ENCODE peak calls at places on chromosomes 11 and 22, in four cellular contexts. C is kidney epithelial cell, A is SJCRH30, R is left ventricle myocardium superior. E is an unnamed sample.

GRCh38 chr11:120771551-120772060 is 252.3 kb upstream of the TBCEL start:
- DNase-seq in A (no peak), R (no peak), C (no peak), E (no peak)

GRCh38 chr22:36377022-36377631 is 10.6 kb downstream of the MYH9 start:
- DNase-seq in A (no peak), R (no peak), C (no peak), E (no peak)

GRCh38 chr22:50422961-50423815 is 51.6 kb downstream of the SBF1 start:
- DNase-seq in A (no peak), C (no peak), R (no peak), E (no peak)

GRCh38 chr22:33325232-33326004 is 267.2 kb upstream of the SYN3 start:
- DNase-seq in A (peak; percentile 19), R (no peak), C (no peak), E (peak; percentile 57)

GRCh38 chr11:113689711-113690618 is 16.1 kb downstream of the TMPRSS5 start:
- DNase-seq in R (no peak), C (no peak), A (no peak), E (no peak)

GRCh38 chr11:112806876-112807275 is 154.3 kb upstream of the NCAM1 start:
- DNase-seq in R (no peak), C (no peak), A (peak; percentile 93), E (no peak)

GRCh38 chr11:20154381-20154780 is 5.9 kb downstream of the DBX1 start:
- DNase-seq in C (no peak), R (no peak), A (peak; percentile 53), E (no peak)

GRCh38 chr22:40572976-40573375 is 63.5 kb downstream of the MRTFA start:
- DNase-seq in A (no peak), C (no peak), R (no peak), E (no peak)

GRCh38 chr11:95067042-95067827 is 516 bp downstream of the SRSF8 start:
- DNase-seq in R (peak; percentile 93), A (peak; percentile 73), C (no peak), E (peak; percentile 77)

E was measured in NCI-H1105.